ENCODE peak calls at places on chromosomes 6 and 20, in six cellular contexts. One of them, this sample, is unnamed.

GRCh38 chr6:3518356-3518841 is 61.5 kb upstream of the SLC22A23 start:
- DNase-seq in effector memory CD4-positive, alpha-beta T cell: no peak
- DNase-seq in esophagus squamous epithelium: no peak
- DNase-seq in fibroblast of lung: peak
- DNase-seq in lower lobe of right lung: no peak
- DNase-seq in body of pancreas: no peak
- DNase-seq in this sample: no peak

GRCh38 chr6:140586426-140587061 is 1212.1 kb upstream of the CITED2 start:
- DNase-seq in effector memory CD4-positive, alpha-beta T cell: no peak
- DNase-seq in fibroblast of lung: no peak
- DNase-seq in body of pancreas: no peak
- DNase-seq in esophagus squamous epithelium: no peak
- DNase-seq in lower lobe of right lung: no peak
- DNase-seq in this sample: no peak

GRCh38 chr6:140660295-140660694 is 1285.8 kb upstream of the CITED2 start:
- DNase-seq in esophagus squamous epithelium: no peak
- DNase-seq in body of pancreas: no peak
- DNase-seq in lower lobe of right lung: no peak
- DNase-seq in fibroblast of lung: peak
- DNase-seq in effector memory CD4-positive, alpha-beta T cell: no peak
- DNase-seq in this sample: no peak

GRCh38 chr6:118581489-118581959 is 33.4 kb downstream of the PLN start:
- DNase-seq in effector memory CD4-positive, alpha-beta T cell: no peak
- DNase-seq in esophagus squamous epithelium: no peak
- DNase-seq in fibroblast of lung: peak
- DNase-seq in body of pancreas: peak
- DNase-seq in lower lobe of right lung: no peak
- DNase-seq in this sample: no peak

GRCh38 chr20:44005661-44006060 is 91.0 kb downstream of the TOX2 start:
- DNase-seq in esophagus squamous epithelium: no peak
- DNase-seq in body of pancreas: no peak
- DNase-seq in effector memory CD4-positive, alpha-beta T cell: no peak
- DNase-seq in lower lobe of right lung: no peak
- DNase-seq in fibroblast of lung: no peak
- DNase-seq in this sample: no peak

GRCh38 chr6:7000825-7001777 is 106.7 kb upstream of the RREB1 start:
- DNase-seq in fibroblast of lung: no peak
- DNase-seq in body of pancreas: no peak
- DNase-seq in lower lobe of right lung: no peak
- DNase-seq in esophagus squamous epithelium: no peak
- DNase-seq in effector memory CD4-positive, alpha-beta T cell: no peak
- DNase-seq in this sample: no peak

GRCh38 chr6:97177905-97178304 is 105.1 kb downstream of the MMS22L start:
- DNase-seq in effector memory CD4-positive, alpha-beta T cell: no peak
- DNase-seq in fibroblast of lung: peak
- DNase-seq in body of pancreas: no peak
- DNase-seq in esophagus squamous epithelium: no peak
- DNase-seq in lower lobe of right lung: no peak
- DNase-seq in this sample: no peak

GRCh38 chr6:73388800-73389512 is 5.7 kb upstream of the DDX43 start:
- DNase-seq in lower lobe of right lung: peak
- DNase-seq in effector memory CD4-positive, alpha-beta T cell: peak
- DNase-seq in body of pancreas: peak
- DNase-seq in esophagus squamous epithelium: no peak
- DNase-seq in fibroblast of lung: peak
- DNase-seq in this sample: no peak

DNA sequence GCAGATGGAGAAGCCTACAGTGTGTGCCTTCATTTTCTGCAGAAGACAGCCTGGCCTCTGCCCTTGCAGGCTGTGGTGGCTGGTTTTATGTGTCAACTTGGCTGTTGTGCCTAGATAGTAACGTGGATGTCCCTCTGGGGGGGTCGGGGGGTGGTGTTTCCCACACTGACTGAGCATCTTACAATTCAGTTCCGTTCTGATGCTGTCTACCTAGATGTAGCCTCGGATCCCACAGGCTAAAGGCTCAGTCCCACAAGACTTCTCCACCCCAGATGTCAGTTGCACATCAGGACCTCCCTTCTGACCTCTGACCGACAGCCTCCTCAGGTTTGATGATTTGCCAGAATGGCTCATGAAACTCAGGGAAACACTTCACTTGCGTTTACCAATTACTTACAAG is 4.3 kb downstream of the PYGB start:
- DNase-seq in lower lobe of right lung: no peak
- DNase-seq in esophagus squamous epithelium: no peak
- DNase-seq in fibroblast of lung: no peak
- DNase-seq in effector memory CD4-positive, alpha-beta T cell: no peak
- DNase-seq in body of pancreas: no peak
- DNase-seq in this sample: no peak
- H3K27ac ChIP-seq in lower lobe of right lung: no peak
- H3K27ac ChIP-seq in esophagus squamous epithelium: peak
- H3K27ac ChIP-seq in fibroblast of lung: no peak
- H3K27ac ChIP-seq in effector memory CD4-positive, alpha-beta T cell: no peak
- H3K27ac ChIP-seq in body of pancreas: peak
- H3K27ac ChIP-seq in this sample: peak

GRCh38 chr20:11698124-11698523 is 219.6 kb upstream of the BTBD3 start:
- DNase-seq in fibroblast of lung: no peak
- DNase-seq in lower lobe of right lung: no peak
- DNase-seq in effector memory CD4-positive, alpha-beta T cell: no peak
- DNase-seq in body of pancreas: no peak
- DNase-seq in esophagus squamous epithelium: no peak
- DNase-seq in this sample: no peak

GRCh38 chr20:11697055-11697454 is 220.6 kb upstream of the BTBD3 start:
- DNase-seq in body of pancreas: no peak
- DNase-seq in effector memory CD4-positive, alpha-beta T cell: no peak
- DNase-seq in lower lobe of right lung: no peak
- DNase-seq in esophagus squamous epithelium: no peak
- DNase-seq in fibroblast of lung: no peak
- DNase-seq in this sample: no peak

GRCh38 chr20:11694467-11694866 is 223.2 kb upstream of the BTBD3 start:
- DNase-seq in esophagus squamous epithelium: no peak
- DNase-seq in body of pancreas: no peak
- DNase-seq in fibroblast of lung: no peak
- DNase-seq in effector memory CD4-positive, alpha-beta T cell: no peak
- DNase-seq in lower lobe of right lung: no peak
- DNase-seq in this sample: no peak

GRCh38 chr20:11692567-11692966 is 225.1 kb upstream of the BTBD3 start:
- DNase-seq in effector memory CD4-positive, alpha-beta T cell: no peak
- DNase-seq in body of pancreas: no peak
- DNase-seq in fibroblast of lung: no peak
- DNase-seq in esophagus squamous epithelium: no peak
- DNase-seq in lower lobe of right lung: no peak
- DNase-seq in this sample: no peak

DNA sequence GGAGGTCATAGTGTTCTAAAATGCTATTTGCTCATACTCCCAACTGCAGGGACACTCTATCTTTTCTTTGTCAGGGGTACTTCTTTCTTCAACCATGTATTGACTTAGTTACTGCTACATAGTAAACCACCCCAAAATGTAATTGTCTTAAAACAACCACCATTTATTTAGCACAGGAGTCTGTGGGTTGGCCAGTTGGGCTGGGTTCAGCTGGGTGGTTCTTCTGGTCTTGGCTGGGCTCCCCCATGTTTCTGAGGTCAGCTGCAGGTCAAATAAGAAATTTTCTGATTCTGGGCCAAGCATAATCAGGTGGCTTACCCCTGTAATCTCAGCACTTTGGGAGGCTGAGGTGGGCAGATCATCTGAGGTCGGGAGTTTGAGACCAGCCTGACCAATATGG is 220.0 kb upstream of the BTBD3 start:
- DNase-seq in lower lobe of right lung: no peak
- DNase-seq in effector memory CD4-positive, alpha-beta T cell: no peak
- DNase-seq in fibroblast of lung: no peak
- DNase-seq in esophagus squamous epithelium: no peak
- DNase-seq in body of pancreas: no peak
- DNase-seq in this sample: no peak
- H3K27ac ChIP-seq in lower lobe of right lung: no peak
- H3K27ac ChIP-seq in effector memory CD4-positive, alpha-beta T cell: no peak
- H3K27ac ChIP-seq in fibroblast of lung: no peak
- H3K27ac ChIP-seq in esophagus squamous epithelium: no peak
- H3K27ac ChIP-seq in body of pancreas: no peak
- H3K27ac ChIP-seq in this sample: no peak

GRCh38 chr6:12336121-12336971 is 46.2 kb downstream of the EDN1 start:
- DNase-seq in fibroblast of lung: no peak
- DNase-seq in lower lobe of right lung: no peak
- DNase-seq in effector memory CD4-positive, alpha-beta T cell: no peak
- DNase-seq in esophagus squamous epithelium: no peak
- DNase-seq in body of pancreas: peak
- DNase-seq in this sample: no peak

GRCh38 chr6:12334524-12335130 is 44.5 kb downstream of the EDN1 start:
- DNase-seq in fibroblast of lung: no peak
- DNase-seq in esophagus squamous epithelium: no peak
- DNase-seq in effector memory CD4-positive, alpha-beta T cell: no peak
- DNase-seq in lower lobe of right lung: no peak
- DNase-seq in body of pancreas: no peak
- DNase-seq in this sample: no peak

GRCh38 chr6:12335717-12336116 is 45.6 kb downstream of the EDN1 start:
- DNase-seq in effector memory CD4-positive, alpha-beta T cell: no peak
- DNase-seq in esophagus squamous epithelium: no peak
- DNase-seq in lower lobe of right lung: no peak
- DNase-seq in fibroblast of lung: no peak
- DNase-seq in body of pancreas: no peak
- DNase-seq in this sample: no peak

GRCh38 chr6:12331951-12332749 is 42.0 kb downstream of the EDN1 start:
- DNase-seq in lower lobe of right lung: no peak
- DNase-seq in esophagus squamous epithelium: no peak
- DNase-seq in fibroblast of lung: peak
- DNase-seq in body of pancreas: peak
- DNase-seq in effector memory CD4-positive, alpha-beta T cell: no peak
- DNase-seq in this sample: no peak

GRCh38 chr6:12335131-12335527 is 45.0 kb downstream of the EDN1 start:
- DNase-seq in effector memory CD4-positive, alpha-beta T cell: no peak
- DNase-seq in fibroblast of lung: no peak
- DNase-seq in lower lobe of right lung: no peak
- DNase-seq in body of pancreas: no peak
- DNase-seq in esophagus squamous epithelium: no peak
- DNase-seq in this sample: no peak
- H3K27ac ChIP-seq in effector memory CD4-positive, alpha-beta T cell: no peak
- H3K27ac ChIP-seq in fibroblast of lung: no peak
- H3K27ac ChIP-seq in lower lobe of right lung: no peak
- H3K27ac ChIP-seq in body of pancreas: peak
- H3K27ac ChIP-seq in esophagus squamous epithelium: no peak
- H3K27ac ChIP-seq in this sample: no peak

DNA sequence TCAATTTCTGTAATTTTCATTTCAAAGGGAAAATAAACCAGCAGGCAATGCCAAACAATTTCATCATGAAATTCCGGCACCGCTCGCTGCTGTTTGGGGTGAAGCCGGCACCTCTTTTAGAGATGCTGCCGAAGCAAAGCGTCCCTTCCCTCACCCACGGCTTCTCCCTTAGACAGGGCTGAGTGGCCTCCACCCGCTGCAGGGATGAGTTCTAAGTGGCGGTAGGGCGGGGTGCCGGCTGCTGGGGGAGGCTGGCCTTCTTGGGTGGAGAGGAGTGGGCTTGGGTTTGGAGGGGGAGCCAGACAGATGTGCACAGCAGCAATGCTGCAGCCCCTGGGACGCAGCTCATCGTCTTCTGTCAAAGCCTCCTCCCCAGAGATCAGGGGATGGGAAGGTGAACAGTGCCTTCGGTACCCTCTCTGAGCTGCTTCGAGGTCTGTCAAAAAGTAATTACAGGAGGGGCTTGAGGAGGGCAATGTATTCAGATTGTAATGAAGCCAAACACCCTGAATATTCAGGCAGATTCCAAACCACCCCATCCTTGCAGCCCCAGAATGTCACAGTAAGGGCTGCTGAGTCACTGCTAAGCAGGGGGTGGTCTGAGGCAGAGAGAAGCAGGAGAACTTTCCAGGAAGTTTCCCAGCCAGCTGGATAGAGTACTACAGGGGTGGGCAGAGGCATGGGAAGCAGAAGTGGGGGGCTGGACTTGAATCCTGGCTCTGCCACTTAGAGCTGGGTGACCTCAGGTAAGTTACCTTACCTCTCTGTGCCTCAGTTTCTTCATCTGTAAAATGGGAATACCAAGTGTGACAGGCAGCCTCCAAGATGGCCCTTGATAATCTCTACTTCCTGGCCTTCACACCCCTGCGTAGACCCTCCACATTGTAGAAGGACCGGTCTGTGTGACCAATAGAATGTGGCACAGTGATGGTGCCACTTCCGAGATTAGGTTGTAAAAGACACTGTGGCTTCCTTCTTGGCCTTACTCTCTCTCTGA is 96.6 kb downstream of the SULF2 start:
- DNase-seq in fibroblast of lung: peak
- DNase-seq in esophagus squamous epithelium: no peak
- DNase-seq in body of pancreas: no peak
- DNase-seq in effector memory CD4-positive, alpha-beta T cell: no peak
- DNase-seq in lower lobe of right lung: no peak
- DNase-seq in this sample: no peak
- H3K27ac ChIP-seq in fibroblast of lung: no peak
- H3K27ac ChIP-seq in esophagus squamous epithelium: no peak
- H3K27ac ChIP-seq in body of pancreas: no peak
- H3K27ac ChIP-seq in effector memory CD4-positive, alpha-beta T cell: no peak
- H3K27ac ChIP-seq in lower lobe of right lung: no peak
- H3K27ac ChIP-seq in this sample: no peak

GRCh38 chr6:102127253-102127652 is 733.7 kb downstream of the GRIK2 start:
- DNase-seq in effector memory CD4-positive, alpha-beta T cell: no peak
- DNase-seq in body of pancreas: no peak
- DNase-seq in fibroblast of lung: no peak
- DNase-seq in lower lobe of right lung: no peak
- DNase-seq in esophagus squamous epithelium: no peak
- DNase-seq in this sample: no peak

GRCh38 chr6:102126488-102126887 is 733.0 kb downstream of the GRIK2 start:
- DNase-seq in body of pancreas: no peak
- DNase-seq in lower lobe of right lung: no peak
- DNase-seq in fibroblast of lung: no peak
- DNase-seq in effector memory CD4-positive, alpha-beta T cell: no peak
- DNase-seq in esophagus squamous epithelium: no peak
- DNase-seq in this sample: no peak
- H3K27ac ChIP-seq in body of pancreas: no peak
- H3K27ac ChIP-seq in lower lobe of right lung: no peak
- H3K27ac ChIP-seq in fibroblast of lung: no peak
- H3K27ac ChIP-seq in effector memory CD4-positive, alpha-beta T cell: no peak
- H3K27ac ChIP-seq in esophagus squamous epithelium: no peak
- H3K27ac ChIP-seq in this sample: no peak

DNA sequence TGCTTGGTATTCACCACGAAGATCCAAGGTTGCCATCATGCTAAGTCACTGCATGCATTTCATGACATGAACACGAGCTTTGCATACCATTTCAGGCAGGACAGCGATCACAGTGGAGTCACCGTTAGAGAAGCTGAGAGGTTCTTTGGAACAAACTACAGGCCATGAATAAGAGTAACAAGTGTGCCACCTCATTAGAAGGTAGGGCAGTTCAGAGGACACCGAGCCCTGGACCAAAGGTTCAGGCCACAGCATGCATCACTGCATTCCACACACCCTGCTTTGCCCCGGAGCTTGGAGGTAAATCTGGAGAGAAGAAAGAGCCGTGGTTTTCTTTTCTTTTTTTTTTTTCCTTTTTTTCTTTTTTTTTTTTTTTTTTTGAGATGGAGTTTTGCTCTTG is 66.9 kb upstream of the CDH4 start:
- DNase-seq in esophagus squamous epithelium: no peak
- DNase-seq in fibroblast of lung: peak
- DNase-seq in effector memory CD4-positive, alpha-beta T cell: no peak
- DNase-seq in body of pancreas: no peak
- DNase-seq in lower lobe of right lung: no peak
- DNase-seq in this sample: no peak
- H3K27ac ChIP-seq in esophagus squamous epithelium: no peak
- H3K27ac ChIP-seq in fibroblast of lung: peak
- H3K27ac ChIP-seq in effector memory CD4-positive, alpha-beta T cell: no peak
- H3K27ac ChIP-seq in body of pancreas: no peak
- H3K27ac ChIP-seq in lower lobe of right lung: no peak
- H3K27ac ChIP-seq in this sample: no peak

This sample was measured in caudate nucleus.